ENCODE peak calls at places on chromosomes 6 and 20, in seven cellular contexts. Y is RWPE1, U is fibroblast of the aortic adventitia, P is nephron progenitor cell, B is WTC11, C is A549, X is GOT3. J is an unnamed sample.

GRCh38 chr6:169897601-169898358 is 146.4 kb downstream of the ERMARD start:
- DNase-seq in Y (no peak), U (no peak), P (no peak), B (no peak), C (no peak), X (no peak), J (no peak)

GRCh38 chr20:10558635-10559187 is 115.1 kb downstream of the JAG1 start:
- DNase-seq in Y (peak), U (peak), P (no peak), B (no peak), C (peak), X (no peak), J (peak)

GRCh38 chr6:42349753-42350573 is 101.8 kb downstream of the TRERF1 start:
- DNase-seq in Y (no peak), U (no peak), P (no peak), B (no peak), C (no peak), X (no peak), J (no peak)

GRCh38 chr6:158004696-158005095 is 23.0 kb downstream of the SYNJ2 start:
- DNase-seq in Y (no peak), U (no peak), P (no peak), B (no peak), C (no peak), X (no peak), J (no peak)

GRCh38 chr6:133568970-133569889 is 319.7 kb upstream of the TCF21 start:
- DNase-seq in Y (peak), U (peak), P (peak), B (peak), C (peak), X (peak), J (peak)

GRCh38 chr6:44594471-44594870 is 207.0 kb downstream of the CDC5L start:
- DNase-seq in Y (no peak), U (no peak), P (peak), B (peak), C (no peak), X (no peak), J (peak)

GRCh38 chr20:36827541-36828279 is 48.2 kb upstream of the TLDC2 start:
- DNase-seq in Y (no peak), U (no peak), P (no peak), B (no peak), C (no peak), X (no peak), J (no peak)

GRCh38 chr6:150196942-150197745 is 54.3 kb downstream of the PPP1R14C start:
- DNase-seq in Y (no peak), U (no peak), P (peak), B (no peak), C (no peak), X (no peak), J (no peak)

GRCh38 chr6:26157150-26157837 is 70.1 kb downstream of the HFE start:
- DNase-seq in Y (peak), U (no peak), P (peak), B (peak), C (no peak), X (no peak), J (peak)

GRCh38 chr6:109478848-109479624 is 4.0 kb downstream of the ZBTB24 start:
- DNase-seq in Y (no peak), U (no peak), P (no peak), B (no peak), C (no peak), X (no peak), J (no peak)

GRCh38 chr6:81751388-81752083 is 945 bp downstream of the TENT5A start:
- DNase-seq in Y (no peak), U (peak), P (peak), B (peak), C (peak), X (no peak), J (peak)

GRCh38 chr6:43669050-43669921 is 18.3 kb downstream of the MRPS18A start:
- DNase-seq in Y (no peak), U (peak), P (no peak), B (no peak), C (no peak), X (no peak), J (peak)

GRCh38 chr6:3211681-3212080 is 15.8 kb downstream of the TUBB2B start:
- DNase-seq in Y (no peak), U (no peak), P (no peak), B (no peak), C (no peak), X (peak), J (no peak)

GRCh38 chr6:17032595-17033591 is 69.0 kb upstream of the STMND1 start:
- DNase-seq in Y (peak), U (peak), P (no peak), B (no peak), C (peak), X (peak), J (peak)

GRCh38 chr20:50921055-50921454 is 10.2 kb downstream of the ADNP start:
- DNase-seq in Y (peak), U (peak), P (no peak), B (no peak), C (peak), X (no peak), J (no peak)

GRCh38 chr6:109793015-109793414 is 101.9 kb downstream of the FIG4 start:
- DNase-seq in Y (no peak), U (no peak), P (no peak), B (no peak), C (no peak), X (no peak), J (no peak)

GRCh38 chr6:106825156-106825555 is 149.4 kb downstream of the CD24 start:
- DNase-seq in Y (no peak), U (peak), P (no peak), B (no peak), C (peak), X (no peak), J (no peak)

GRCh38 chr6:1820165-1820564 is 210.4 kb downstream of the FOXC1 start:
- DNase-seq in Y (no peak), U (peak), P (no peak), B (no peak), C (no peak), X (no peak), J (peak)

GRCh38 chr20:16392346-16392745 is 180.9 kb downstream of the KIF16B start:
- DNase-seq in Y (no peak), U (no peak), P (no peak), B (no peak), C (no peak), X (no peak), J (no peak)

GRCh38 chr20:7966176-7966575 is 25.9 kb upstream of the HAO1 start:
- DNase-seq in Y (no peak), U (peak), P (no peak), B (no peak), C (no peak), X (no peak), J (no peak)

GRCh38 chr6:148565931-148566663 is 180.7 kb upstream of the UST start:
- DNase-seq in Y (peak), U (peak), P (no peak), B (no peak), C (no peak), X (no peak), J (peak)

GRCh38 chr20:54194724-54195438 is 13.0 kb upstream of the PFDN4 start:
- DNase-seq in Y (peak), U (no peak), P (no peak), B (no peak), C (peak), X (no peak), J (no peak)

GRCh38 chr6:32854376-32855178 is 585 bp downstream of the PSMB9 start:
- DNase-seq in Y (peak), U (peak), P (no peak), B (no peak), C (no peak), X (no peak), J (peak)

GRCh38 chr6:142635130-142635529 is 309.8 kb downstream of the HIVEP2 start:
- DNase-seq in Y (peak), U (peak), P (no peak), B (no peak), C (no peak), X (no peak), J (no peak)

GRCh38 chr20:11814276-11814675 is 103.4 kb upstream of the BTBD3 start:
- DNase-seq in Y (peak), U (peak), P (no peak), B (no peak), C (no peak), X (no peak), J (peak)

GRCh38 chr20:36775826-36776225 is 2.3 kb upstream of the DSN1 start:
- DNase-seq in Y (no peak), U (no peak), P (no peak), B (no peak), C (no peak), X (no peak), J (no peak)

GRCh38 chr6:163662604-163663225 is 248.2 kb downstream of the QKI start:
- DNase-seq in Y (no peak), U (no peak), P (no peak), B (no peak), C (no peak), X (no peak), J (no peak)

GRCh38 chr6:84825461-84825860 is 61.1 kb upstream of the TBX18 start:
- DNase-seq in Y (peak), U (peak), P (no peak), B (no peak), C (peak), X (no peak), J (peak)

GRCh38 chr6:120826253-120826652 is 508.0 kb downstream of the TBC1D32 start:
- DNase-seq in Y (peak), U (no peak), P (peak), B (peak), C (peak), X (no peak), J (no peak)

GRCh38 chr6:169249057-169249456 is 4.6 kb downstream of the THBS2 start:
- DNase-seq in Y (no peak), U (peak), P (no peak), B (no peak), C (no peak), X (no peak), J (no peak)

GRCh38 chr6:4581468-4582420 is 194.5 kb upstream of the CDYL start:
- DNase-seq in Y (no peak), U (peak), P (no peak), B (no peak), C (peak), X (no peak), J (peak)

GRCh38 chr6:126603410-126603809 is 263.5 kb downstream of the CENPW start:
- DNase-seq in Y (no peak), U (no peak), P (no peak), B (no peak), C (no peak), X (no peak), J (no peak)

GRCh38 chr6:138370631-138371451 is 6.9 kb upstream of the SMIM28 start:
- DNase-seq in Y (no peak), U (no peak), P (no peak), B (no peak), C (no peak), X (no peak), J (no peak)

GRCh38 chr20:47708953-47709833 is 76.1 kb downstream of the SULF2 start:
- DNase-seq in Y (no peak), U (no peak), P (no peak), B (no peak), C (no peak), X (no peak), J (no peak)

GRCh38 chr6:44430322-44430721 is 42.8 kb downstream of the CDC5L start:
- DNase-seq in Y (no peak), U (peak), P (no peak), B (no peak), C (no peak), X (no peak), J (peak)

GRCh38 chr6:56555438-56555872 is 87.2 kb downstream of the DST start:
- DNase-seq in Y (no peak), U (peak), P (no peak), B (no peak), C (no peak), X (no peak), J (no peak)

GRCh38 chr20:18734525-18735189 is 78.9 kb upstream of the SCP2D1 start:
- DNase-seq in Y (no peak), U (no peak), P (no peak), B (no peak), C (peak), X (no peak), J (no peak)

GRCh38 chr6:41074692-41075436 is 2.1 kb downstream of the NFYA start:
- DNase-seq in Y (no peak), U (peak), P (no peak), B (no peak), C (no peak), X (no peak), J (no peak)

J was measured in GM03348.